ENCODE peak calls at places on chromosomes 6 and 20, in four cellular contexts. One of them, this sample, is unnamed.

GRCh38 chr20:2468581-2469407 is 1.8 kb downstream of the SNRPB start:
- DNase-seq in OCI-LY7: no peak
- DNase-seq in CD8-positive, alpha-beta T cell: no peak
- DNase-seq in body of pancreas: no peak
- DNase-seq in this sample: no peak

GRCh38 chr6:25369450-25370086 is 90.4 kb downstream of the CARMIL1 start:
- DNase-seq in body of pancreas: peak; percentile 52
- DNase-seq in CD8-positive, alpha-beta T cell: peak; percentile 15
- DNase-seq in OCI-LY7: peak; percentile 59
- DNase-seq in this sample: no peak

GRCh38 chr6:111280445-111280844 is 193.1 kb downstream of the SLC16A10 start:
- DNase-seq in CD8-positive, alpha-beta T cell: no peak
- DNase-seq in OCI-LY7: no peak
- DNase-seq in body of pancreas: no peak
- DNase-seq in this sample: no peak

GRCh38 chr20:46361386-46361785 is 45.0 kb downstream of the ELMO2 start:
- DNase-seq in body of pancreas: no peak
- DNase-seq in OCI-LY7: no peak
- DNase-seq in CD8-positive, alpha-beta T cell: peak; percentile 29
- DNase-seq in this sample: no peak

GRCh38 chr20:2521369-2522305 is 12.9 kb upstream of the ZNF343 start:
- DNase-seq in OCI-LY7: peak; percentile 58
- DNase-seq in body of pancreas: peak; percentile 61
- DNase-seq in CD8-positive, alpha-beta T cell: peak; percentile 60
- DNase-seq in this sample: no peak

GRCh38 chr6:84137051-84137375 is 90.4 kb downstream of the CEP162 start:
- DNase-seq in CD8-positive, alpha-beta T cell: no peak
- DNase-seq in OCI-LY7: no peak
- DNase-seq in body of pancreas: no peak
- DNase-seq in this sample: no peak

GRCh38 chr6:42021847-42022754 is 28.2 kb upstream of the TAF8 start:
- DNase-seq in body of pancreas: no peak
- DNase-seq in OCI-LY7: peak; percentile 98
- DNase-seq in CD8-positive, alpha-beta T cell: peak; percentile 67
- DNase-seq in this sample: no peak

GRCh38 chr6:49713346-49713745 is at the start of gene CRISP2:
- DNase-seq in OCI-LY7: no peak
- DNase-seq in CD8-positive, alpha-beta T cell: no peak
- DNase-seq in body of pancreas: peak; percentile 5
- DNase-seq in this sample: no peak

GRCh38 chr6:138194221-138194620 is 24.1 kb downstream of the PBOV1 start:
- DNase-seq in body of pancreas: peak; percentile 63
- DNase-seq in OCI-LY7: no peak
- DNase-seq in CD8-positive, alpha-beta T cell: no peak
- DNase-seq in this sample: no peak

GRCh38 chr6:28525496-28526039 is at the start of gene GPX5:
- DNase-seq in CD8-positive, alpha-beta T cell: peak; percentile 15
- DNase-seq in body of pancreas: no peak
- DNase-seq in OCI-LY7: no peak
- DNase-seq in this sample: no peak

GRCh38 chr6:27452496-27452897 is 20.4 kb downstream of the ZNF184 start:
- DNase-seq in body of pancreas: no peak
- DNase-seq in OCI-LY7: peak; percentile 26
- DNase-seq in CD8-positive, alpha-beta T cell: no peak
- DNase-seq in this sample: no peak
- H3K9me3 ChIP-seq in body of pancreas: no peaks in the 10 kb centered on the region
- H3K9me3 ChIP-seq in OCI-LY7: peaks cover 93% of the 10 kb centered on the region
- H3K9me3 ChIP-seq in CD8-positive, alpha-beta T cell: peaks cover 65% of the 10 kb centered on the region
- H3K9me3 ChIP-seq in this sample: peaks cover 34% of the 10 kb centered on the region

GRCh38 chr20:50094522-50094921 is 18.4 kb downstream of the UBE2V1 start:
- DNase-seq in OCI-LY7: no peak
- DNase-seq in CD8-positive, alpha-beta T cell: no peak
- DNase-seq in body of pancreas: no peak
- DNase-seq in this sample: no peak
- H3K36me3 ChIP-seq in OCI-LY7: peaks cover 81% of the 10 kb centered on the region
- H3K36me3 ChIP-seq in CD8-positive, alpha-beta T cell: peaks cover 14% of the 10 kb centered on the region
- H3K36me3 ChIP-seq in body of pancreas: no peaks in the 10 kb centered on the region
- H3K36me3 ChIP-seq in this sample: peaks cover 34% of the 10 kb centered on the region

DNA sequence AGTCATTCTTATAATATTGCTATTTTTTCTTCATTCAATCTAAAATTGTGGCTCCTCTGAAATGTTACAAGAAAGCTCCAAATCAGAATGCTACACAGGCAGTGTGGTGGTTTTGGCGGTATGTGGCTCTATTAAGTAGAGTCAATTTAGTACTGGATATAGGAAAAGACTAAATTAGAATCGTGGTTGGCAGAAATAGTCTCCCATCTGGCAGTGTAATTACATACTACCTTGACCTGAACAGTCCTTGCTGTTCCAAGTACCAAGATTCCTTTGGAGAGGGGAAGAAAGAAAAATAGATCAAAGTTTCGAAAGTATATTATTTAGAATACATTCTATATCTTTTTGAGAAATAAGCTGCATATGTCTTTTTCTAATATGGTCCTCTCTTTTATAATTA is 78.2 kb downstream of the C6orf118 start:
- DNase-seq in CD8-positive, alpha-beta T cell: no peak
- DNase-seq in OCI-LY7: no peak
- DNase-seq in body of pancreas: no peak
- DNase-seq in this sample: no peak
- TF ChIP-seq CTCF in CD8-positive, alpha-beta T cell: no peak
- TF ChIP-seq CTCF in OCI-LY7: no peak
- TF ChIP-seq CTCF in body of pancreas: no peak
- TF ChIP-seq CTCF in this sample: no peak

DNA sequence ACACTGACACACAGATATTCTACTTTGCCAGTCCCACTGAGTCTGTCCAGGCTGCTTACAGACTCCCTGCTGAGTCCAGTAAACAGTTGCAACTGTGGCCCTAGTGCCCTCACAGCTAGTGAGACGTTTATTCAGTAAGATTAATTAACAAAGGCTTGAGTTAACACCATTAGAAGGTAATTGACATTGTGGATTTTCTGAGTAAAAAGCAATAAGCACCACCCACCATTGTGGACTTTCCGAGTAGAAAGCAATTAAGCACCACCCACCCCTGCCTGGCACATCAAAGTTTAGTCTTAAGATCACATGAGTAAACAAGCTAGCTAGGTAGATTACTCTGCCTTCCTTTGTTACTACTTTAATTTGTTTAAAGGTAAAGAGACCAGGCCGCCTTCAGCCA is 408.6 kb upstream of the IMPG1 start:
- DNase-seq in body of pancreas: no peak
- DNase-seq in CD8-positive, alpha-beta T cell: no peak
- DNase-seq in OCI-LY7: no peak
- DNase-seq in this sample: no peak
- H3K9me3 ChIP-seq in body of pancreas: no peaks in the 10 kb centered on the region
- H3K9me3 ChIP-seq in CD8-positive, alpha-beta T cell: no peaks in the 10 kb centered on the region
- H3K9me3 ChIP-seq in OCI-LY7: no peaks in the 10 kb centered on the region
- H3K9me3 ChIP-seq in this sample: no peaks in the 10 kb centered on the region

GRCh38 chr20:34772437-34772836 is 53.0 kb downstream of the NCOA6 start:
- DNase-seq in CD8-positive, alpha-beta T cell: no peak
- DNase-seq in OCI-LY7: no peak
- DNase-seq in body of pancreas: no peak
- DNase-seq in this sample: no peak
- H3K36me3 ChIP-seq in CD8-positive, alpha-beta T cell: peaks cover 22% of the 10 kb centered on the region
- H3K36me3 ChIP-seq in OCI-LY7: peaks cover 39% of the 10 kb centered on the region
- H3K36me3 ChIP-seq in body of pancreas: peaks cover 13% of the 10 kb centered on the region
- H3K36me3 ChIP-seq in this sample: peaks cover 58% of the 10 kb centered on the region

DNA sequence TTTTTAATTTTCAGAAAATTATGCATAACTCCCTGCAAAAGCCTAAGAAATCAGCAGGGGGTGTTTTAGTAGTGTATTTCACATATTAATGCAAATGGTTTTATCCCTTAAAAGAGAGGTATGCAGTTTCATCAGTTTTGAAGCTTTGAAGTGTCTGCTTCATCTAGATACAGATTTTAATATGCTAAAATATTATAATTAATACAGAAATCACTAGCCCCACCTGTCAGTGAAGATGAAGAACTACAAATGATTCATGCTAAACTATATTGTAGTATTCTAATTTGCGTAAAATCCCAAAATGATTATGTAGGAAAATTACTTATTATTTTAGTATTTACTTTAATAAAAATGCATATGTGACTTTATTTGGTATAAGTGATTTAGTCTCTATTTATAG is 2.9 kb upstream of the TFB1M start:
- DNase-seq in CD8-positive, alpha-beta T cell: no peak
- DNase-seq in OCI-LY7: peak; percentile 27
- DNase-seq in body of pancreas: no peak
- DNase-seq in this sample: no peak
- TF ChIP-seq CTCF in CD8-positive, alpha-beta T cell: peak; percentile 45
- TF ChIP-seq CTCF in OCI-LY7: peak; percentile 55
- TF ChIP-seq CTCF in body of pancreas: no peak
- TF ChIP-seq CTCF in this sample: peak; percentile 30

DNA sequence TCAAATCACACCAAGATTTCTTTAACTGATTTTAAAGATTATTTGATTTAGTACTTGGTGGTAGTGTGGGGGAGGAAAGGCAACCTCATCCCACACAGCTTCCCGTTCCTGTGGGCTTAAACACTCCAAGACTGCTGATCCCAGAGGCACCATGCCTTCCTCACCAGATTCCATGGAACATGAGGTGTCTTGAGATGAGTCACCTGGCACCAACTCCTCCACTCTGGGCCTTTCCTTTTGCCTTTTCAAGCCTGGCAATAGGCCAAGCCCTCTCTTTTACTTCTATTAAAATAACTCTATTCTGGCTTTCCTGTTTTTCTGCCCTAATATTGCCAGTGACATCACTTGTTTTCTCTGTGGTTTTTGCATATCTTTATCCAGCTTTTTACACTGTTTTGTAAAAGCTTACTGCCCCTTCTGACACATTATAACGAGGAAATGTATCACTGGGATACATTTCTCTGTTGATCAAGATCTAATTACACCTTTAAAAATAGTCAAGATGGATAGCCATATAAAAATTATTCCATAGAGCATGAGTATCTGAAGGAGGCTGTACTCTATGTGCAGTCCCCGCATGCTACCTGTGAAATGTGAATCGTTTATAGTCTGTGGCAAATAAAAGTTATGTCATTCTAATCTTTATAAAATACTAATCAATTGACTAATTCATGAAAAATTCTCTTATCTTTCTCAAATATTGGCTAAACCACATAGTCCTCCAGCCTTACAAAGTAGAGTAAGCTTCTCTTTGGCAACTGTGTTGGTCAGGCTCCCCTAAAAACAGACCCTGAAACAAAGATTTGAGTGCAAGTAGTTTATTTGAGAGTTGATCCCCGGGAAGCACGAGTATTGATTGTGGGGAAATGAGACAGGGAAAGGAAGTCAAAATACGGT is 257.8 kb upstream of the KCNQ5 start:
- DNase-seq in body of pancreas: no peak
- DNase-seq in CD8-positive, alpha-beta T cell: no peak
- DNase-seq in OCI-LY7: no peak
- DNase-seq in this sample: no peak
- H3K9me3 ChIP-seq in body of pancreas: no peaks in the 10 kb centered on the region
- H3K9me3 ChIP-seq in CD8-positive, alpha-beta T cell: no peaks in the 10 kb centered on the region
- H3K9me3 ChIP-seq in OCI-LY7: no peaks in the 10 kb centered on the region
- H3K9me3 ChIP-seq in this sample: no peaks in the 10 kb centered on the region

DNA sequence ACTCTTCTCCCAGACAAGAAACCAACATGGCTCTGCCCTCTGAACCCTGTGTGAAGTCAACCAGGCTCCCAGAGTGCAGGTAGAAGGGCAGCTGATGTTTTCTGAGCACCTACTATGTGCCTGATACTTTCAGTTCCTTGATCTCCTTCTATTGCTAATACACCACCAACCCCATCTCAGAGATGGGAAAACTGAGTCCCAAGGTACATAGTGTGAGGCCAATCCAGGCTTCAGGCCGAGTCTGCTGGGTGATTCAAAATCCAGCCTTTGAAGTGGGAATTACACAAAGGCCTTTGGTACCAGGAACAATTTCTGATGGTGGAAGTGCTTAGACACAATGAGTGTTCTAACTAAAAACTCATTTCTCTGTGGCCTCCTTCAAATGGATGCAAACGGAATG is 96.3 kb downstream of the NFATC2 start:
- DNase-seq in CD8-positive, alpha-beta T cell: no peak
- DNase-seq in body of pancreas: no peak
- DNase-seq in OCI-LY7: no peak
- DNase-seq in this sample: no peak
- H3K36me3 ChIP-seq in CD8-positive, alpha-beta T cell: peaks cover 10% of the 10 kb centered on the region
- H3K36me3 ChIP-seq in body of pancreas: no peaks in the 10 kb centered on the region
- H3K36me3 ChIP-seq in OCI-LY7: peaks cover 89% of the 10 kb centered on the region
- H3K36me3 ChIP-seq in this sample: no peaks in the 10 kb centered on the region

GRCh38 chr6:95093154-95093553 is 484.2 kb upstream of the MANEA start:
- DNase-seq in CD8-positive, alpha-beta T cell: no peak
- DNase-seq in OCI-LY7: no peak
- DNase-seq in body of pancreas: no peak
- DNase-seq in this sample: no peak

GRCh38 chr6:95095271-95095670 is 482.1 kb upstream of the MANEA start:
- DNase-seq in OCI-LY7: no peak
- DNase-seq in CD8-positive, alpha-beta T cell: no peak
- DNase-seq in body of pancreas: no peak
- DNase-seq in this sample: no peak

GRCh38 chr6:95095855-95096254 is 481.5 kb upstream of the MANEA start:
- DNase-seq in body of pancreas: no peak
- DNase-seq in OCI-LY7: no peak
- DNase-seq in CD8-positive, alpha-beta T cell: no peak
- DNase-seq in this sample: no peak

GRCh38 chr6:95091823-95092436 is 485.4 kb upstream of the MANEA start:
- DNase-seq in CD8-positive, alpha-beta T cell: no peak
- DNase-seq in OCI-LY7: peak; percentile 52
- DNase-seq in body of pancreas: no peak
- DNase-seq in this sample: no peak

DNA sequence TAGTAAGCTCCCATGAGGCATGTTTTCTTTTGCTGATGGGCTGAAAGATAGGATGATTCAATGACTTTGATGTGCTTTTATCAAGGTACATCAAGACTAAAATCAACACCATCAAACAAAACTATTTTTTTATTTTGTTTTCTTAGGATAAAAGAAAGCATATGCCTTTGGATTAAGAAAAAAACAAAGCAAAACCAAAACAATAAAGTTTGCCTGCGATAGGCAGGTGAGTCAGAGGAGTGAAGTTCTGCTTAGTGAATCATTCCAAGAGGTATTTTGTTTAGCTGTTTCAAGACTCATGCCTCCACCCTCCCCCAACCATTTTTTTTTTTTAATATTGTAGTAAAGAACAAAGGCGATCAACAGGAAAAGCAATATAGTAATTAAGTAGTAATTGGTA is 482.6 kb upstream of the MANEA start:
- DNase-seq in CD8-positive, alpha-beta T cell: no peak
- DNase-seq in body of pancreas: no peak
- DNase-seq in OCI-LY7: no peak
- DNase-seq in this sample: no peak
- TF ChIP-seq CTCF in CD8-positive, alpha-beta T cell: no peak
- TF ChIP-seq CTCF in body of pancreas: no peak
- TF ChIP-seq CTCF in OCI-LY7: no peak
- TF ChIP-seq CTCF in this sample: no peak

This sample was measured in right atrium auricular region.